ENCODE peak calls at places on chromosomes 3 and 15, in four cellular contexts. K, S, V and Y are unnamed samples.

GRCh38 chr15:84812842-84813241 is 4.3 kb upstream of the ALPK3 start:
- DNase-seq in K (no peak), V (no peak), S (peak), Y (no peak)

GRCh38 chr3:117932441-117932840 is 1102.2 kb downstream of the IGSF11 start:
- DNase-seq in S (no peak), V (no peak), K (no peak), Y (no peak)

GRCh38 chr15:63015618-63016017 is 26.9 kb upstream of the TPM1 start:
- DNase-seq in S (no peak), V (no peak), K (peak), Y (no peak)

GRCh38 chr15:85149460-85150129 is 167.9 kb downstream of the PDE8A start:
- DNase-seq in S (no peak), V (no peak), K (no peak), Y (no peak)

GRCh38 chr15:88563638-88564037 is 17.2 kb upstream of the DET1 start:
- DNase-seq in S (no peak), K (peak), V (no peak), Y (no peak)

GRCh38 chr3:129003578-129004112 is 2.5 kb downstream of the EFCC1 start:
- DNase-seq in V (no peak), K (no peak), S (peak), Y (peak)

GRCh38 chr3:55245391-55245790 is 241.7 kb downstream of the WNT5A start:
- DNase-seq in V (no peak), S (no peak), K (no peak), Y (no peak)

GRCh38 chr15:92421980-92422379 is 28.3 kb downstream of the ST8SIA2 start:
- DNase-seq in V (no peak), K (peak), S (no peak), Y (no peak)

GRCh38 chr3:53114011-53114400 is 16.2 kb downstream of the RFT1 start:
- DNase-seq in V (peak), S (peak), K (peak), Y (peak)

GRCh38 chr3:185645596-185646381 is 59.7 kb downstream of the SENP2 start:
- DNase-seq in K (peak), V (no peak), S (peak), Y (no peak)

GRCh38 chr15:36334059-36334458 is 245.4 kb upstream of the CDIN1 start:
- DNase-seq in V (no peak), K (peak), S (no peak), Y (no peak)

GRCh38 chr3:50623840-50624474 is 7.0 kb downstream of the MAPKAPK3 start:
- DNase-seq in K (no peak), S (no peak), V (no peak), Y (no peak)

GRCh38 chr3:181279239-181279565 is 289.7 kb upstream of the DNAJC19 start:
- DNase-seq in K (no peak), V (no peak), S (no peak), Y (no peak)

GRCh38 chr15:73924258-73924921 is 1.9 kb upstream of the LOXL1 start:
- DNase-seq in S (peak), K (peak), V (no peak), Y (peak)
- H3K4me3 ChIP-seq in S (no peak), K (no peak), V (no peak), Y (no peak)

GRCh38 chr15:52787549-52788098 is 2.5 kb downstream of the ONECUT1 start:
- DNase-seq in K (no peak), V (no peak), S (peak), Y (no peak)
- H3K4me3 ChIP-seq in K (no peak), V (no peak), S (peak), Y (no peak)

GRCh38 chr15:94125131-94125530 is 106.2 kb upstream of the MCTP2 start:
- DNase-seq in K (no peak), V (no peak), S (no peak), Y (no peak)

GRCh38 chr15:94119923-94120775 is 111.2 kb upstream of the MCTP2 start:
- DNase-seq in S (peak), K (peak), V (peak), Y (peak)

GRCh38 chr15:94126999-94127398 is 104.4 kb upstream of the MCTP2 start:
- DNase-seq in S (peak), K (no peak), V (no peak), Y (no peak)

DNA sequence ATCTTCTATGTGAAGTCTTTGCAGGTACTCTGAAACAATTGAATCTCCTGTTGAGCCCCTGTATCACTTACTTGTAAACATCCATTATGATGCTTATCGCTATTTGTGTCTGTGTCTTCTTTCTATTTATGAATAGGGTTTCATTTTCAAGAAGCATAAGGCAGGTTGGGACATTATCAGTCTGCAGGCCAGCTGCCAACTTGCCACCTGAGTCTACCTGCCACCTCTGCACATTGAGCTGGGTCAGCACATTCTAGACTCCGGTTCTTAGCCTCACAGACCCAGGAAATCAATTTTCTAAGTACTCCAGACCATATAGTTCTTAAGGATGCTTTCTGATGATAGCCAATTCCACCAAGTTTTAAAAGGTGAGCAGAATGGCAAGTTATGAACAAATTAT is 105.7 kb upstream of the MCTP2 start:
- DNase-seq in K (no peak), S (no peak), V (no peak), Y (no peak)
- H3K4me3 ChIP-seq in K (no peak), S (no peak), V (no peak), Y (no peak)

DNA sequence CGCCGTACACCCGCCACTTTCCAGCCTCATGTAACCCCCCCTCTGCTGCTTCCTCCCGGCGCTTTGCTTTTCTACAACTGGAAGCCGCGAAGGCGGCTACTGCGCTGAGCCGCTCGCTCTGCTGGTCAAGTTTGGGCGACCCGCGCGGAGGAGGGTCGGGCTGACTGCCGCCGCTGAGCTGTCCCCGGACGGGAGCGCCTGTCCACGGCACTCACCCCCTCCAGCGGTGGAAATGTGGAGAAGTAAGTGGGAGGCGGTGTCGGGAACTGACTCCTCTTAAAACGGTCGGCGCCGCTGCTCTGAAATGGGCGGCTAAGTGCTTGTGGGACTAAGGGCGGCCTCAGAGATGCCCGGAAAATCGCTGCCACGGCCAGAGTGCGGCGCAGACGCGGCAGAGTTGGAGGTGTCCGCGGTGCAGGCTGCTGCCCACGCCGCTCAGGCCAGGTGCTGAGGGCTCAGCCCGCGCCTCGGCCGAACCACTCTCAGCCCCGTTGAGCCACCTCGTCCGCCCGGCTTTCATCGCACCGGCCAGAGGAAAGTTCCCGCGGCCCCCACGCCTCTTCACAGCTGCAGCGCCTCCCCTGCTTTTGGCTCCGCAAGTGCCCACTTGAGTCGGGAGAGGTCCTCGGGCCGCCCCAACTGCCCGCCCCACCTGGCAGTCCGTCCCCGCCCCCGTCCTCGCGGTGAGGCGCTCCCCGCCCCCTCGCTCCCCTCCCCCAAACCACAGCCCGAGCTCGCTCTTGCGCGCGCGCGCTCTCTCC is 394 bp upstream of the EPHA6 start:
- DNase-seq in S (peak), V (peak), K (peak), Y (peak)
- H3K4me3 ChIP-seq in S (peak), V (peak), K (peak), Y (peak)